ENCODE peak calls at places on chromosomes 13 and 19, in five cellular contexts. C is heart right ventricle, J is esophagus squamous epithelium, O is GM12865, E is pancreas. Q is an unnamed sample.

GRCh38 chr13:80336335-80336734 is 4.6 kb downstream of the SPRY2 start:
- DNase-seq in C (no peak), J (no peak), O (no peak), E (no peak), Q (no peak)

GRCh38 chr19:41515054-41515652 is 60.8 kb upstream of the CEACAM21 start:
- DNase-seq in C (no peak), J (no peak), O (no peak), E (no peak), Q (no peak)

GRCh38 chr13:71242191-71242590 is 624.8 kb downstream of the DACH1 start:
- DNase-seq in C (peak; percentile 8), J (no peak), O (no peak), E (no peak), Q (no peak)

GRCh38 chr19:51136333-51136732 is 5.8 kb upstream of the SIGLEC7 start:
- DNase-seq in C (no peak), J (no peak), O (no peak), E (no peak), Q (no peak)

GRCh38 chr13:49652691-49653305 is 24.5 kb downstream of the ARL11 start:
- DNase-seq in C (no peak), J (no peak), O (peak; percentile 56), E (no peak), Q (no peak)

GRCh38 chr19:51712461-51713081 is 11.2 kb downstream of the HAS1 start:
- DNase-seq in C (no peak), J (no peak), O (peak; percentile 30), E (no peak), Q (no peak)

GRCh38 chr13:95560387-95560786 is 7.9 kb downstream of the CLDN10 start:
- DNase-seq in C (no peak), J (no peak), O (no peak), E (no peak), Q (no peak)

GRCh38 chr19:45175663-45176345 is 2.2 kb downstream of the TRAPPC6A start:
- DNase-seq in C (no peak), J (no peak), O (no peak), E (no peak), Q (no peak)

GRCh38 chr19:15265849-15266248 is 33.6 kb upstream of the EPHX3 start:
- DNase-seq in C (peak; percentile 89), J (no peak), O (no peak), E (peak; percentile 98), Q (no peak)

GRCh38 chr13:27971236-27971645 is 2.1 kb upstream of the CDX2 start:
- DNase-seq in C (no peak), J (no peak), O (no peak), E (no peak), Q (no peak)

GRCh38 chr13:37011788-37012187 is 11.2 kb downstream of the EXOSC8 start:
- DNase-seq in C (no peak), J (no peak), O (no peak), E (no peak), Q (no peak)

GRCh38 chr13:98482476-98483444 is 94.1 kb downstream of the STK24 start:
- DNase-seq in C (peak; percentile 76), J (no peak), O (peak; percentile 65), E (peak; percentile 83), Q (no peak)

GRCh38 chr13:25659091-25659502 is 287.3 kb downstream of the ATP8A2 start:
- DNase-seq in C (no peak), J (no peak), O (no peak), E (no peak), Q (no peak)

GRCh38 chr13:23323946-23324709 is 109.4 kb downstream of the SACS start:
- DNase-seq in C (no peak), J (no peak), O (no peak), E (no peak), Q (no peak)

GRCh38 chr19:42284066-42284501 is 15.0 kb downstream of the CIC start:
- DNase-seq in C (peak; percentile 78), J (no peak), O (peak; percentile 91), E (peak; percentile 92), Q (no peak)

GRCh38 chr19:16862826-16863405 is 25.9 kb upstream of the F2RL3 start:
- DNase-seq in C (no peak), J (no peak), O (no peak), E (no peak), Q (no peak)

GRCh38 chr13:110330491-110331001 is 23.5 kb downstream of the COL4A2 start:
- DNase-seq in C (no peak), J (no peak), O (no peak), E (no peak), Q (no peak)

GRCh38 chr13:106357198-106357597 is 178.3 kb downstream of the EFNB2 start:
- DNase-seq in C (no peak), J (no peak), O (no peak), E (no peak), Q (no peak)

GRCh38 chr13:63696055-63696454 is 2280.4 kb upstream of the PCDH20 start:
- DNase-seq in C (no peak), J (no peak), O (no peak), E (no peak), Q (no peak)

GRCh38 chr13:97116754-97117153 is 105.4 kb upstream of the MBNL2 start:
- DNase-seq in C (peak; percentile 31), J (no peak), O (peak; percentile 26), E (no peak), Q (no peak)

GRCh38 chr13:40995997-40996396 is 23.1 kb downstream of the ELF1 start:
- DNase-seq in C (no peak), J (no peak), O (no peak), E (no peak), Q (no peak)

GRCh38 chr13:40996433-40997095 is 22.6 kb downstream of the ELF1 start:
- DNase-seq in C (no peak), J (no peak), O (no peak), E (no peak), Q (no peak)

GRCh38 chr13:40993119-40993518 is 26.0 kb downstream of the ELF1 start:
- DNase-seq in C (no peak), J (no peak), O (no peak), E (peak; percentile 42), Q (no peak)

GRCh38 chr13:40993987-40994386 is 25.1 kb downstream of the ELF1 start:
- DNase-seq in C (no peak), J (no peak), O (no peak), E (no peak), Q (no peak)

DNA sequence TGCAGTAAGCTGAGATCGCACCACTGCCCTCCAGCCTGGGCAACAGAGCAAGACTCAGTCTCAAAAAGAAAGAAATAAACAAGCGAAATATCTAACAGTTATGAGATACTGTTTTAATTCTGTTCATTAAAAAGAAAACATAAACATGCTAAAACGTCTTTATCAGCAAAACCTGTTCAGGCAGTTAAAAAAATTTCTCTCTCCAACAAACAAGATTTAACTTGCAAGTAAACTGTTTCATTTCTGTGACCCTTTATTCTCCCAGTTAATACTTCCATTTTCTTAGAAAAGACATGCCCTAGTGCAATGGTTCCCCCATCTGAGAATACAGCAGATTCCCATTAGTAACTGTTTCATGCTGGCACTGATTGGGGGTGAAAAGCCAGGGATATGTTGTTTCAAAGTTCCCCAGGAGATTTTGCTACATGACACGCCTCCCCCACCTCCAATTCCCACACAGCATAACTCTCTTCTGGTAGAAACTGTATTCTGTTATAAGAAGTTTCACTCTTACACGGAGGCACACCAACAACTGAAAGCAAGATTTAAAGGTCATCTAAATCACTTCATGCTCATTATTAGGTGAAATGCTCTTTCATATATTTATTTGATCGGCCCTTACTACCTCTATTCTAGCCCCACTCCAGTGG is 24.4 kb downstream of the ELF1 start:
- DNase-seq in C (no peak), J (no peak), O (peak; percentile 80), E (no peak), Q (no peak)
- H3K4me3 ChIP-seq in C (no peak overlapping the region), J (peak overlapping the region; percentile 29), O (peak overlapping the region; percentile 49), E (no peak overlapping the region), Q (peak overlapping the region; percentile 50)

DNA sequence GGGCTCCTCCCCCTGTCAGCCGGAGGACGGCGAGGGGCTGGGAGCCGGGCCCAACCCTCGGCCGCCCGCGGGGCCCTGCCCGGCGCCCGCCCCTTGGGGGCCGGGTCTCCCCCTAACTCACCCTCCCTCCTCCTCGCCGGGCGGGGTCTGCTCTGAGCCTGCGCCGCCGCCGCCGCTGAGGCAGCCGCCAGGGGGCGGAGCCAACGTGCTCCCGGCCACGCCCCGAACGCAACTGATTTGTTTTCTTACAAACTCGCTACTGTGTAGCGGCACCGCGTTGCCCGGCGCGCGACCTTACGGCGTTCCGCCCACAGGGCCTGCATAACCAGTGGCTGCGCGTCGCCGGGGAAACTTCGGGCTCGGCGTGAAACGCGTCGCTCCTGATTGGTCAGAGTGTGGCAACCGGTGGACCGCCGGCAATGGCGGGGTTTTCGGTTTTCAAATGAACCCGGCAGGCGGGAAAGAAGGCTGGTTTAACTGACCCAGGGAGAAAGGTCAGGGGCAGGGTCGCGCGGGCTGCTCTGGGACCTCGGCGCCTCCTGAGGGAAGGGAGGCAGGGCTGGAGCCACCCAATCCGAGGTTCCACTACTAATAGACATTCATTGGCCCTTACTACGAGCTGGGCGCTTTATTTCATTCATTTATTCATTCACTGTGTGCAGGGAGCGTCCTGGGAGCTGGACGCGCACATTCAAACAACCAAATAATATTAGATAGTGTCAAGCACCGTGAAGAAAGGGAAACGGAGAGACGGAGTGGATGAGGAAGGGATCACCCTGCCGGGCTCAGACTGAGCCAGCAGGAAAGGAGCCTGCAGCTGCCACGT is at the start of gene CDKN2D:
- DNase-seq in C (peak; percentile 100), J (peak; percentile 97), O (peak; percentile 100), E (peak; percentile 100), Q (peak; percentile 99)
- TF ChIP-seq CTCF in C (peak; percentile 44), J (peak; percentile 92), O (no peak), E (peak; percentile 7), Q (no peak)

DNA sequence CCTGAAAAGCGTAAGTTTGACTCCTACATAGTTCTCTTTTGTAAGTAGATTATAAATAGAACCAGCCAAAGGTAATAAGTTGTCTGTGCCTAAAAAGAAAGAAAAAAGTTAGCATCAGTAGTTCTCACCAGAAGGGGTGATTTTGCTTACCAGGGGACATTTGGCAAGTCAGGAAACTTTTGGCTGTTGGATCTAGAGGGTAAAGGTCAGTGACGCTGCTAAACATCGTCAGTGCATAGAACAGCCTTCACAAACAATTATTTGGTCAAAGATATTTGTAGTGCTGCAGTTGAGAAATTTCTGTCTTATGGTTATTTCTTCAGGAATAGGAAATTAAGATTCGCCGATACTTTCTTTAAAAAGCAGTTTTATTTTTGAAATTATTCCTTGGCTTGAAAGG is 2.0 kb downstream of the USPL1 start:
- DNase-seq in C (no peak), J (no peak), O (no peak), E (no peak), Q (no peak)
- H3K4me3 ChIP-seq in C (no peak overlapping the region), J (peak overlapping the region; percentile 66), O (peak overlapping the region; percentile 98), E (peak overlapping the region; percentile 1), Q (peak overlapping the region; percentile 78)

GRCh38 chr13:32878172-32878571 is 138.1 kb upstream of the KL start:
- DNase-seq in C (no peak), J (no peak), O (no peak), E (no peak), Q (no peak)
- TF ChIP-seq CTCF in C (no peak), J (no peak), O (no peak), E (no peak), Q (no peak)

Q was measured in GM12864.